ENCODE peak calls at places on chromosomes 6 and 20, in eight cellular contexts. K is lung; U is heart right ventricle; D is tibial nerve; C is effector memory CD4-positive, alpha-beta T cell; N is GM23338; G is GM23248; V is adrenal gland. R is an unnamed sample.

GRCh38 chr6:21395121-21395520 is 198.4 kb upstream of the SOX4 start:
- DNase-seq in C (no peak), D (no peak), N (no peak), U (no peak), V (no peak), G (no peak), K (no peak), R (no peak)

GRCh38 chr6:111748247-111748647 is 125.0 kb downstream of the FYN start:
- DNase-seq in D (no peak), N (no peak), V (no peak), C (no peak), G (no peak), K (no peak), U (no peak), R (no peak)

GRCh38 chr6:157985378-157986155 is 3.9 kb downstream of the SYNJ2 start:
- DNase-seq in U (no peak), D (no peak), K (no peak), V (no peak), C (no peak), N (peak), G (no peak), R (peak)

GRCh38 chr6:129432738-129433137 is 277.2 kb downstream of the ARHGAP18 start:
- DNase-seq in K (no peak), V (no peak), N (peak), G (peak), U (no peak), C (no peak), D (no peak), R (no peak)

GRCh38 chr20:63699466-63700198 is 3.2 kb downstream of the TNFRSF6B start:
- DNase-seq in D (peak), C (no peak), U (peak), V (peak), G (no peak), K (no peak), N (no peak), R (no peak)

GRCh38 chr6:136952714-136953260 is 30.7 kb downstream of the SLC35D3 start:
- DNase-seq in V (no peak), D (no peak), C (no peak), G (no peak), K (no peak), U (no peak), N (no peak), R (no peak)

GRCh38 chr6:105897131-105897530 is 189.0 kb upstream of the PRDM1 start:
- DNase-seq in K (no peak), U (no peak), C (no peak), V (no peak), D (no peak), G (peak), N (no peak), R (no peak)

GRCh38 chr6:82237013-82237412 is 10.5 kb downstream of the IBTK start:
- DNase-seq in K (no peak), V (peak), G (peak), C (no peak), U (no peak), N (no peak), D (no peak), R (no peak)

GRCh38 chr6:148776321-148776966 is 29.6 kb downstream of the UST start:
- DNase-seq in G (peak), V (no peak), N (no peak), D (no peak), U (no peak), C (no peak), K (no peak), R (peak)

GRCh38 chr20:7516631-7517051 is 423.6 kb downstream of the HAO1 start:
- DNase-seq in C (no peak), D (no peak), K (no peak), N (no peak), V (no peak), G (no peak), U (no peak), R (no peak)

GRCh38 chr6:135212020-135212806 is 31.1 kb downstream of the MYB start:
- DNase-seq in N (no peak), C (no peak), D (no peak), K (no peak), U (no peak), V (no peak), G (peak), R (no peak)

GRCh38 chr6:163329991-163330390 is 84.5 kb upstream of the QKI start:
- DNase-seq in V (no peak), N (peak), D (no peak), C (no peak), G (no peak), U (no peak), K (no peak), R (no peak)

DNA sequence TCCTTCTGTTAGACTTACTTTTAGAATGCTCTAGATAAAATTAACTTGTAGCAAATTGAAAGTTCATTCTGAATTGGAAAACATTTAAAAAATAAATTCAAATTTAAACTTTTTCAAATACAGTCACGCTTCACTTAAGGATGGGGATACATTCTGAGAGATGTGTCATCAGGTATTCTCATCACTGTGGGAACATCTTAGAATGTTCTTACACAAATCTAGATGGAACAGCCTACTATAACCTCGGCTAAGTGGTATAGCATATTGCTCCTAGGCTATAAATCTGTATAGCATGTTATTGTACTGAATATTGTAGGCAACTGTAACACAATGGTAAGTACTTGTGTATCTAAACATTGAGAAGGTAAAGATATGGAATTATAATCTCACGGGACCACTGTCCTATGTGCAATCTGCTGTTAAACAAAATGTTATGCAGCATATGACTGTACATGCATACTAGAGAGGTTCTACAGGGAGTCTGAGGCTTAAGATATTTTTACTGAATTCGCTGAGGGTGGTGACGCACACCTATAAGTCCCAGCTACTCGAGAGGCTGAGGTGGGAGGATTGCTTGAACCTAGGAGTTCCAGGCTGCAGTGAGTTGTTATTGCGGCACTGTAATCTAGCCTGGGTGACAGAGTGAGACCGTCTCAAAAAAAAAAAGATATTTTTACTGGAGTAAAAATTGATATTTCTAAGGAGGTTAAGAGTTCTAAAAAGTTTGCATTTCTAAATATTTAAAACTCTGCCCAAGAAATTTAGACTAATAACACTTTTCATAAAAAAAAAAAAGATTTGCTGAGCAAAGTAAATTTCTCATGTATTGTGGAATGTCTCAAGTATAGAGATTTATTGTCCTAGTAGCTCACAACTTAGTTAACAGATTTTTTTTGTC is 87.3 kb upstream of the TULP1 start:
- DNase-seq in N (no peak), K (no peak), U (no peak), C (no peak), G (peak), D (no peak), V (no peak), R (no peak)
- H3K27ac ChIP-seq in N (no peak), K (peak), U (peak), C (peak), G (no peak), D (peak), V (peak), R (no peak)

GRCh38 chr20:48721324-48722001 is 106.3 kb downstream of the PREX1 start:
- DNase-seq in C (no peak), V (no peak), U (no peak), N (no peak), D (no peak), K (no peak), G (no peak), R (no peak)

GRCh38 chr20:48724891-48725588 is 102.8 kb downstream of the PREX1 start:
- DNase-seq in N (no peak), U (no peak), G (no peak), D (no peak), V (no peak), C (no peak), K (no peak), R (no peak)

GRCh38 chr20:48722002-48722731 is 105.6 kb downstream of the PREX1 start:
- DNase-seq in D (no peak), G (peak), N (no peak), C (no peak), K (no peak), U (no peak), V (peak), R (no peak)

GRCh38 chr20:48723308-48724264 is 104.2 kb downstream of the PREX1 start:
- DNase-seq in G (peak), C (no peak), V (no peak), U (peak), K (peak), D (peak), N (no peak), R (no peak)

DNA sequence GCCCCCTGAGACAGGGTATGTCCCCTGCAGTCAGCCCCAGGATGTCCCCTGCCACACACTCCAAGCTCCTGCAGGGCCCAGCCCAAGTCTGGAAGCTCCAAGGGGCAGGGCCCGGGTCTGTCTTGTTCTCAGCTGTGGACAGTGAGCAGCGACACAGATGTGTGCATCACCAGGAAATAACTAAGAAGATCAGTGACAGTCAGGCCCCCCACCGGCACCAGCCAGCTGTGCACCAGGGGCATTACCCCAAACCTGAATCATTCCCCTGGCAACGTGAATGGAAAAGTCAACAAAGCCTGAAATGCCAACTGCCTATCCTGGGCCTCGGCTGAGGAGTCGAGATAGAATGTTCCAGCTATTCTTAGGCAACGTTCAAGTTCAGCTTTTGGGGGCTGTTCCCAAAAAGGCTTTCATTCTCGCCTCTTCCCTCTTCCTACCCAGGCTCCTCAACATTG is 105.0 kb downstream of the PREX1 start:
- DNase-seq in N (peak), U (no peak), V (peak), K (no peak), G (peak), D (peak), C (no peak), R (peak)
- H3K4me3 ChIP-seq in N (no peak), U (peak), V (no peak), K (no peak), G (no peak), D (no peak), C (no peak), R (no peak)

DNA sequence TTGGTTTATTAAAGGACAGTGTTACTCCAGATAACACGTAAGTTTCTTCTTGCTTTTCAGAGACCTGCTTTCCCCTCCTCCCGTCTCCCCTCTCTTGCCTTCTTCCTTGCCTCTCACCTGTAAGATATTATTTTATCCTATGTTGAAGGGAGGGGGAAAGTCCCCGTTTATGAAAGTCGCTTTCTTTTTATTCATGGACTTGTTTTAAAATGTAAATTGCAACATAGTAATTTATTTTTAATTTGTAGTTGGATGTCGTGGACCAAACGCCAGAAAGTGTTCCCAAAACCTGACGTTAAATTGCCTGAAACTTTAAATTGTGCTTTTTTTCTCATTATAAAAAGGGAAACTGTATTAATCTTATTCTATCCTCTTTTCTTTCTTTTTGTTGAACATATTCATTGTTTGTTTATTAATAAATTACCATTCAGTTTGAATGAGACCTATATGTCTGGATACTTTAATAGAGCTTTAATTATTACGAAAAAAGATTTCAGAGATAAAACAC is 2.7 kb downstream of the FOXC1 start:
- DNase-seq in G (no peak), C (no peak), K (no peak), N (no peak), U (no peak), V (no peak), D (no peak), R (no peak)
- H3K27ac ChIP-seq in G (peak), C (no peak), K (no peak), N (no peak), U (peak), V (no peak), D (peak), R (peak)

GRCh38 chr6:20200761-20201160 is 11.5 kb downstream of the MBOAT1 start:
- DNase-seq in U (no peak), G (no peak), D (no peak), V (no peak), C (no peak), K (no peak), N (no peak), R (no peak)

GRCh38 chr6:20198764-20199174 is 13.5 kb downstream of the MBOAT1 start:
- DNase-seq in V (no peak), G (no peak), C (no peak), N (no peak), U (no peak), K (no peak), D (no peak), R (no peak)

GRCh38 chr6:20202699-20203302 is 9.5 kb downstream of the MBOAT1 start:
- DNase-seq in V (no peak), C (no peak), U (no peak), G (no peak), N (no peak), D (no peak), K (no peak), R (no peak)

GRCh38 chr6:20203561-20204528 is 8.4 kb downstream of the MBOAT1 start:
- DNase-seq in U (no peak), V (no peak), D (no peak), N (no peak), K (no peak), G (no peak), C (no peak), R (peak)

DNA sequence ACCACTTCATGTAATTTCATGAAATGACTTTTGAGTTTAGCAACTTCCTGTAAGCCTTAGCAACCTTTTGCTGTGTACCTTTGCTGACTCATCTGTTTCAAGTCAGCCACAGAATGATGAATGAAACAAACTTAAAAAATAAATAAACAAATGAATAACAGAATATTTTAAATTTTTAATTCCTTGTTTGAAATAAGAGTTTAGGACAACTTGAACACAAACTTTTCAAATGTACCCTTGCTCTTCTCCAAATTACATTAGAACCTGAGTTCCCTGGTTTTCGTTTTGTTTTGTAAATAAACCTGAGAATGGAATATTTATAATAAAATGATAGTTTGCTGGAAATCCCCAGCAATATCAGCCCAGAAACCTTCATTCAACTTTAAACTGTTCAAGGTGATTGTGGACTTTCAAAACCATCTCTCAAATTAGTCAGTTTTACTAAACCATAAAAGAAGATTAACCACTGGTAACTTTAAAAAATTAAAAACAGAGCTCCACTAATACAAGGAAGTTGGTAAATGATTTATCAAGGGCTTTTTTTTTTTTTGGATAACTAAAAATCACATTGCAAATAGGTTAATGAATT is 10.1 kb downstream of the MBOAT1 start:
- DNase-seq in N (no peak), U (no peak), V (no peak), D (no peak), G (peak), K (no peak), C (no peak), R (peak)
- H3K4me3 ChIP-seq in N (no peak), U (no peak), V (no peak), D (no peak), G (no peak), K (no peak), C (no peak), R (no peak)

GRCh38 chr6:27758471-27758870 is 153.7 kb downstream of the OR2B2 start:
- DNase-seq in U (no peak), C (no peak), D (no peak), K (no peak), V (no peak), N (peak), G (no peak), R (no peak)

GRCh38 chr6:27754408-27754782 is 157.8 kb downstream of the OR2B2 start:
- DNase-seq in D (no peak), K (no peak), C (no peak), G (no peak), U (no peak), N (no peak), V (no peak), R (no peak)

GRCh38 chr6:27757307-27757706 is 154.9 kb downstream of the OR2B2 start:
- DNase-seq in U (no peak), K (no peak), N (peak), G (peak), C (peak), V (no peak), D (no peak), R (no peak)

GRCh38 chr6:27753668-27754407 is 158.4 kb downstream of the OR2B2 start:
- DNase-seq in N (peak), K (peak), G (peak), C (peak), U (peak), V (peak), D (no peak), R (peak)

DNA sequence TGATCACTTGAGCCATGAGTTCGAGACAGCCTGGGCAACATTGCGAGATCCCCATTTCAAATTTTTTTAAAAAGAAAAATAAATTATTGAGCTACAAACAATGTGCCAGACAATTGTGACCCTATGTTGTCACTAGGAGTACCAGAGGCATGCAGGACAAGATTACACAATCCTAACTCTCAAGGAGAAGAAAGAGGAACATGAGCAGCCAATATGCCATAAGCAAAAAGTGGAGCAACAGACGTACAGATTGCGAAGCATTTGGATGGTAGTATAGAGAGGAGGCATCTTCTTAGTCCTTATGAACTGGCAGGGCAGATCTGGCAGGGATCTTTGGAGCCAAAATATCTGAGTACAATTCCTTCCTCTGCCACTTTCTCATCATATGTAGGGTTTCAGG is 156.4 kb downstream of the OR2B2 start:
- DNase-seq in N (no peak), V (no peak), K (no peak), D (no peak), U (no peak), C (no peak), G (no peak), R (no peak)
- H3K27ac ChIP-seq in N (no peak), V (no peak), K (no peak), D (no peak), U (no peak), C (no peak), G (no peak), R (no peak)

GRCh38 chr6:46062991-46063390 is 47.3 kb upstream of the CLIC5 start:
- DNase-seq in U (no peak), C (no peak), D (no peak), G (no peak), N (no peak), K (no peak), V (no peak), R (no peak)
- H3K4me3 ChIP-seq in U (no peak), C (no peak), D (no peak), G (no peak), N (no peak), K (no peak), V (no peak), R (no peak)

GRCh38 chr6:47246556-47246955 is 63.1 kb downstream of the TNFRSF21 start:
- DNase-seq in K (no peak), U (no peak), D (no peak), N (no peak), V (no peak), G (no peak), C (no peak), R (no peak)
- H3K27ac ChIP-seq in K (no peak), U (peak), D (no peak), N (no peak), V (no peak), G (no peak), C (no peak), R (no peak)